ENCODE peak calls at places on chromosomes 6 and 20, in seven cellular contexts. One of them, this sample, is unnamed.

GRCh38 chr6:53347250-53347920 is 1.4 kb downstream of the ELOVL5 start:
- DNase-seq in T-cell: peak; percentile 31
- DNase-seq in HFF-Myc: no peak
- DNase-seq in activated naive CD4-positive, alpha-beta T cell: no peak
- DNase-seq in CD4-positive, alpha-beta T cell: peak; percentile 6
- DNase-seq in kidney tubule cell: peak; percentile 29
- DNase-seq in astrocyte of the spinal cord: peak; percentile 45
- DNase-seq in this sample: no peak

GRCh38 chr6:43193929-43194328 is 11.9 kb downstream of the CUL9 start:
- DNase-seq in astrocyte of the spinal cord: no peak
- DNase-seq in CD4-positive, alpha-beta T cell: no peak
- DNase-seq in activated naive CD4-positive, alpha-beta T cell: no peak
- DNase-seq in T-cell: no peak
- DNase-seq in HFF-Myc: no peak
- DNase-seq in kidney tubule cell: no peak
- DNase-seq in this sample: no peak

GRCh38 chr6:132341646-132342045 is 59.6 kb downstream of the MOXD1 start:
- DNase-seq in T-cell: no peak
- DNase-seq in astrocyte of the spinal cord: peak; percentile 57
- DNase-seq in activated naive CD4-positive, alpha-beta T cell: no peak
- DNase-seq in kidney tubule cell: no peak
- DNase-seq in HFF-Myc: no peak
- DNase-seq in CD4-positive, alpha-beta T cell: no peak
- DNase-seq in this sample: no peak

GRCh38 chr6:170091639-170092579 is 199.0 kb downstream of the DLL1 start:
- DNase-seq in astrocyte of the spinal cord: no peak
- DNase-seq in kidney tubule cell: no peak
- DNase-seq in HFF-Myc: no peak
- DNase-seq in activated naive CD4-positive, alpha-beta T cell: no peak
- DNase-seq in CD4-positive, alpha-beta T cell: no peak
- DNase-seq in T-cell: no peak
- DNase-seq in this sample: no peak

GRCh38 chr6:37741757-37742400 is 44.2 kb upstream of the MDGA1 start:
- DNase-seq in kidney tubule cell: peak; percentile 53
- DNase-seq in HFF-Myc: no peak
- DNase-seq in T-cell: no peak
- DNase-seq in activated naive CD4-positive, alpha-beta T cell: no peak
- DNase-seq in astrocyte of the spinal cord: no peak
- DNase-seq in CD4-positive, alpha-beta T cell: no peak
- DNase-seq in this sample: no peak

GRCh38 chr20:48599106-48599747 is 228.6 kb downstream of the PREX1 start:
- DNase-seq in T-cell: no peak
- DNase-seq in HFF-Myc: no peak
- DNase-seq in CD4-positive, alpha-beta T cell: no peak
- DNase-seq in astrocyte of the spinal cord: no peak
- DNase-seq in kidney tubule cell: no peak
- DNase-seq in activated naive CD4-positive, alpha-beta T cell: no peak
- DNase-seq in this sample: no peak

GRCh38 chr20:8244637-8245036 is 112.6 kb downstream of the PLCB1 start:
- DNase-seq in kidney tubule cell: no peak
- DNase-seq in T-cell: no peak
- DNase-seq in astrocyte of the spinal cord: peak; percentile 60
- DNase-seq in activated naive CD4-positive, alpha-beta T cell: no peak
- DNase-seq in CD4-positive, alpha-beta T cell: no peak
- DNase-seq in HFF-Myc: no peak
- DNase-seq in this sample: no peak

GRCh38 chr20:51365670-51366069 is 176.8 kb downstream of the NFATC2 start:
- DNase-seq in activated naive CD4-positive, alpha-beta T cell: no peak
- DNase-seq in astrocyte of the spinal cord: peak; percentile 94
- DNase-seq in T-cell: no peak
- DNase-seq in kidney tubule cell: peak; percentile 83
- DNase-seq in HFF-Myc: no peak
- DNase-seq in CD4-positive, alpha-beta T cell: no peak
- DNase-seq in this sample: no peak

GRCh38 chr6:167044696-167045095 is 45.5 kb downstream of the CEP43 start:
- DNase-seq in CD4-positive, alpha-beta T cell: no peak
- DNase-seq in kidney tubule cell: no peak
- DNase-seq in T-cell: no peak
- DNase-seq in activated naive CD4-positive, alpha-beta T cell: no peak
- DNase-seq in HFF-Myc: no peak
- DNase-seq in astrocyte of the spinal cord: no peak
- DNase-seq in this sample: no peak